ENCODE peak calls at places on chromosomes 7 and 10, in eight cellular contexts. B, D, V, G, O, H, N and R are unnamed samples.

GRCh38 chr7:122528879-122529481 is 169.9 kb downstream of the RNF133 start:
- DNase-seq in B (peak; percentile 67), D (no peak), V (no peak), G (no peak), O (no peak), H (no peak), N (no peak), R (no peak)

GRCh38 chr7:127251458-127252379 is 1.0 kb downstream of the GRM8 start:
- DNase-seq in B (no peak), D (peak; percentile 46), V (no peak), G (peak; percentile 73), O (peak; percentile 55), H (no peak), N (no peak), R (no peak)

GRCh38 chr10:103265712-103266329 is 11.1 kb upstream of the INA start:
- DNase-seq in B (peak; percentile 87), D (peak; percentile 54), V (no peak), G (peak; percentile 93), O (no peak), H (no peak), N (no peak), R (no peak)

GRCh38 chr7:31497501-31497900 is 16.4 kb upstream of the ITPRID1 start:
- DNase-seq in B (no peak), D (no peak), V (no peak), G (no peak), O (no peak), H (no peak), N (no peak), R (no peak)

GRCh38 chr7:151645311-151645710 is 125.6 kb upstream of the RHEB start:
- DNase-seq in B (no peak), D (no peak), V (no peak), G (no peak), O (no peak), H (no peak), N (no peak), R (no peak)

GRCh38 chr7:114085592-114086490 is 167.0 kb upstream of the PPP1R3A start:
- DNase-seq in B (peak; percentile 82), D (peak; percentile 88), V (peak; percentile 79), G (peak; percentile 94), O (peak; percentile 94), H (peak; percentile 60), N (no peak), R (no peak)

GRCh38 chr7:99407849-99408346 is 499 bp downstream of the PDAP1 start:
- DNase-seq in B (peak; percentile 82), D (peak; percentile 66), V (no peak), G (peak; percentile 64), O (peak; percentile 87), H (no peak), N (no peak), R (no peak)

GRCh38 chr10:30883751-30884150 is 147.9 kb downstream of the ZNF438 start:
- DNase-seq in B (no peak), D (no peak), V (no peak), G (no peak), O (no peak), H (no peak), N (no peak), R (no peak)

GRCh38 chr7:98225913-98226614 is 14.8 kb downstream of the BHLHA15 start:
- DNase-seq in B (no peak), D (no peak), V (peak; percentile 42), G (no peak), O (peak; percentile 49), H (no peak), N (no peak), R (no peak)

GRCh38 chr7:103887853-103888602 is 101.4 kb downstream of the RELN start:
- DNase-seq in B (no peak), D (no peak), V (no peak), G (no peak), O (no peak), H (no peak), N (no peak), R (no peak)

GRCh38 chr10:10925667-10926066 is 92.0 kb upstream of the CELF2 start:
- DNase-seq in B (no peak), D (no peak), V (no peak), G (no peak), O (no peak), H (no peak), N (no peak), R (no peak)

GRCh38 chr7:106602062-106602461 is 58.9 kb downstream of the CCDC71L start:
- DNase-seq in B (no peak), D (no peak), V (no peak), G (no peak), O (no peak), H (no peak), N (no peak), R (no peak)

GRCh38 chr10:43931308-43931930 is 282.7 kb upstream of the ZNF32 start:
- DNase-seq in B (peak; percentile 45), D (no peak), V (no peak), G (peak; percentile 17), O (no peak), H (peak; percentile 50), N (no peak), R (no peak)

GRCh38 chr10:19782430-19783089 is 33.7 kb upstream of the PLXDC2 start:
- DNase-seq in B (no peak), D (no peak), V (no peak), G (no peak), O (no peak), H (no peak), N (no peak), R (no peak)

GRCh38 chr10:11225935-11226334 is 208.3 kb downstream of the CELF2 start:
- DNase-seq in B (no peak), D (peak; percentile 71), V (no peak), G (no peak), O (no peak), H (no peak), N (no peak), R (no peak)

GRCh38 chr10:100986952-100987684 is at the start of the genes MRPL43 and TWNK:
- DNase-seq in B (peak; percentile 76), D (peak; percentile 93), V (peak; percentile 90), G (peak; percentile 94), O (peak; percentile 93), H (no peak), N (peak; percentile 68), R (peak; percentile 85)
- TF ChIP-seq CTCF in B (no peak), D (no peak), V (no peak), G (no peak), O (no peak), H (no peak), N (no peak), R (no peak)

DNA sequence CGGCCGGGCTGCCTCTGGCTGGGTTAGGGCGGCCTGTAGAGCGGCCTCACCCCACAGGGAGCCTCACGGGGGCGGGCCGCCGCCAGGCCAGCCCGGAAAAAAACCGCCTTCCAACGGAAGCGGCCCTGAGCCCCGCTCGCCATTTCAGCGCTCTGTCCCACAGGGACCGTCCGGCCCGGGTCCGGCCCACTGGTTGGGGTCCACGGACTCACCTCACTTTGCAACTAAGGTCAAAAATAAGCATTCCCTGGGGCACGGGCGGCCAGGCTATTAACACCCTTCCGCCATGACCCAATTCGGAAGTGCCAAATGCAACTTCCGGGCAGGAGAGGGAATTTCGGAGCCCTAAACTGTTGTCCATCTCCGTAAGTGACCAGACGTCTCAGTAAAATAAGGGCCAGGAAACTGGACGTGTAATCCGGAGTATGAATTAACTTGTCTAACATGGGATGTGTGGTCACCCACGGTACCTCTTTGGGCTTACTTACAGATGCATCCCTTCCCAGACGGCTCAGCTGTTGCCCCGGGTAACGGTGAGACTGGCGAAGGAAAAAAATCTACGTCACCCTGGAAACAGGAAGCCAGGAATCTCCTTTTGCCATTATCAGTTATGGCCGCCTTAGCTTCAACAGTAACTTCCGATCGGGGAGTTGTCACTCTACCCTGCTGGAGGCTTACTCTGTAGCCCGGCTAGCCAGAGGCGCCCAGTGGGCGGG is at the start of gene BBIP1:
- DNase-seq in B (peak; percentile 100), D (no peak), V (peak; percentile 98), G (no peak), O (peak; percentile 97), H (peak; percentile 99), N (no peak), R (no peak)
- H3K4me3 ChIP-seq in B (peak within 1 kb of the TSS; percentile 75), D (peak within 1 kb of the TSS; percentile 81), V (peak within 1 kb of the TSS; percentile 80), G (peak within 1 kb of the TSS; percentile 96), O (peak within 1 kb of the TSS; percentile 85), H (peak within 1 kb of the TSS; percentile 81), N (peak within 1 kb of the TSS; percentile 100), R (peak within 1 kb of the TSS; percentile 97)

GRCh38 chr10:64505496-64505895 is 984.3 kb downstream of the REEP3 start:
- DNase-seq in B (no peak), D (no peak), V (no peak), G (no peak), O (no peak), H (no peak), N (no peak), R (no peak)

GRCh38 chr10:64503429-64503828 is 982.2 kb downstream of the REEP3 start:
- DNase-seq in B (no peak), D (no peak), V (no peak), G (no peak), O (no peak), H (no peak), N (no peak), R (no peak)

GRCh38 chr10:64501807-64502206 is 980.6 kb downstream of the REEP3 start:
- DNase-seq in B (no peak), D (no peak), V (no peak), G (no peak), O (no peak), H (no peak), N (no peak), R (no peak)

GRCh38 chr10:64506963-64507362 is 985.8 kb downstream of the REEP3 start:
- DNase-seq in B (no peak), D (no peak), V (no peak), G (peak; percentile 92), O (no peak), H (no peak), N (no peak), R (no peak)

DNA sequence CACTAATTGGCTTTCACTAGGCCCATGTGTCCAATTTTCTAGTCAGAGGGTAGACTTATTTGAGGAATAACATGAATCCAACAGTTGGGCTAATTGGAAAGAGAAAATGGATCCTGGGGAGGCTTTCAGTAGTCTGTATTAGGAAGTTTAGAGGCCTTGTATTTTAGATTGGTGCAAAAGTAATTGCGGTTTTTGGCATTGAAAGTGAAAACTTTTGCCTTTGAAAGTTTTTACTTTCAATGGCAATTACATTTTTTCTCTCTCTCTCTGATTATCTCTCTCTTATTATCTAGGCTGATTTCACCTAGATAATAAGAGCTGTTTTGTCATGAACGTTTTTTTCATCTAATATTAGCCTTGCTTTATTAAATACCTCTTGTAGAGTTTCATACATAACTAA is 981.7 kb downstream of the REEP3 start:
- DNase-seq in B (no peak), D (no peak), V (no peak), G (no peak), O (no peak), H (no peak), N (no peak), R (no peak)
- H3K27ac ChIP-seq in B (no peak overlapping the region), D (no peak overlapping the region), V (no peak overlapping the region), G (no peak overlapping the region), O (no peak overlapping the region), H (no peak overlapping the region), N (no peak overlapping the region), R (no peak overlapping the region)

GRCh38 chr10:113808168-113808567 is 45.7 kb downstream of the DCLRE1A start:
- DNase-seq in B (no peak), D (no peak), V (no peak), G (no peak), O (no peak), H (no peak), N (no peak), R (no peak)

GRCh38 chr10:113802997-113803396 is 50.9 kb downstream of the DCLRE1A start:
- DNase-seq in B (no peak), D (no peak), V (no peak), G (no peak), O (no peak), H (no peak), N (no peak), R (no peak)

GRCh38 chr10:113806503-113806902 is 47.4 kb downstream of the DCLRE1A start:
- DNase-seq in B (no peak), D (no peak), V (no peak), G (no peak), O (no peak), H (no peak), N (no peak), R (no peak)
- TF ChIP-seq CTCF in B (no peak), D (no peak), V (no peak), G (no peak), O (no peak), H (no peak), N (no peak), R (no peak)